ENCODE peak calls at places on chromosome 5, in nine cellular contexts. T, R, W, B, Y, M, X, Q and K are unnamed samples.

GRCh38 chr5:135559342-135559741 is 19.4 kb downstream of the CXCL14 start:
- DNase-seq in B (no peak), T (no peak), W (no peak), R (peak; percentile 31), Y (no peak), Q (no peak), M (no peak), X (no peak), K (no peak)

GRCh38 chr5:177232761-177233160 is 70.8 kb downstream of the RAB24 start:
- DNase-seq in B (no peak), M (no peak), Q (peak; percentile 46), Y (no peak), W (no peak), T (no peak), X (no peak), R (peak; percentile 49), K (no peak)

GRCh38 chr5:64040496-64040895 is 78.3 kb upstream of the HTR1A start:
- DNase-seq in T (no peak), W (no peak), Q (no peak), X (no peak), R (no peak), B (no peak), Y (no peak), M (no peak), K (no peak)

GRCh38 chr5:92513067-92513466 is 1068.0 kb downstream of the NR2F1-AS1 start:
- DNase-seq in Q (no peak), B (no peak), X (no peak), Y (no peak), T (no peak), W (no peak), R (no peak), M (no peak), K (no peak)

GRCh38 chr5:178520851-178521250 is 69.3 kb downstream of the COL23A1 start:
- DNase-seq in T (no peak), Q (no peak), X (no peak), W (no peak), B (no peak), M (no peak), Y (no peak), R (no peak), K (no peak)

GRCh38 chr5:180862645-180863044 is 1.6 kb upstream of the ZFP62 start:
- DNase-seq in B (no peak), Q (no peak), T (no peak), Y (no peak), R (no peak), X (no peak), W (no peak), M (no peak), K (no peak)

GRCh38 chr5:179505636-179506261 is 44.6 kb upstream of the RUFY1 start:
- DNase-seq in B (no peak), M (no peak), W (no peak), T (no peak), R (no peak), Y (no peak), X (no peak), Q (no peak), K (no peak)

GRCh38 chr5:91302335-91302734 is 80.8 kb downstream of the ARRDC3 start:
- DNase-seq in B (no peak), T (no peak), Y (no peak), W (no peak), X (no peak), R (no peak), M (no peak), Q (no peak), K (no peak)

GRCh38 chr5:175746851-175747250 is 89.0 kb downstream of the HRH2 start:
- DNase-seq in W (no peak), Q (no peak), X (peak; percentile 15), M (no peak), Y (no peak), T (no peak), B (no peak), R (peak; percentile 36), K (no peak)

GRCh38 chr5:127840198-127840524 is 137.0 kb downstream of the CCDC192 start:
- DNase-seq in B (no peak), Q (no peak), W (no peak), X (no peak), R (no peak), M (no peak), Y (no peak), T (peak; percentile 4), K (no peak)

GRCh38 chr5:149466457-149466972 is 84.7 kb downstream of the CSNK1A1 start:
- DNase-seq in X (no peak), B (no peak), R (peak; percentile 63), M (no peak), Y (no peak), T (no peak), Q (no peak), W (no peak), K (no peak)

GRCh38 chr5:93794954-93795353 is 53.6 kb upstream of the POU5F2 start:
- DNase-seq in T (no peak), Q (no peak), W (peak; percentile 40), R (no peak), B (no peak), M (no peak), Y (no peak), X (no peak), K (no peak)

GRCh38 chr5:146514575-146514974 is 1.4 kb downstream of the GPR151 start:
- DNase-seq in W (no peak), R (no peak), Q (no peak), M (no peak), T (no peak), Y (no peak), B (no peak), X (no peak), K (no peak)

GRCh38 chr5:9365501-9365900 is 180.4 kb downstream of the SEMA5A start:
- DNase-seq in W (no peak), X (no peak), Y (no peak), M (no peak), B (no peak), Q (no peak), T (no peak), R (no peak), K (no peak)

GRCh38 chr5:137737349-137738256 is 1.7 kb upstream of the KLHL3 start:
- DNase-seq in X (no peak), Y (no peak), M (no peak), T (no peak), W (no peak), R (peak; percentile 54), B (no peak), Q (no peak), K (no peak)

GRCh38 chr5:24368121-24368520 is 276.7 kb downstream of the CDH10 start:
- DNase-seq in M (no peak), B (no peak), Q (no peak), Y (no peak), W (no peak), T (no peak), X (no peak), R (no peak), K (no peak)

DNA sequence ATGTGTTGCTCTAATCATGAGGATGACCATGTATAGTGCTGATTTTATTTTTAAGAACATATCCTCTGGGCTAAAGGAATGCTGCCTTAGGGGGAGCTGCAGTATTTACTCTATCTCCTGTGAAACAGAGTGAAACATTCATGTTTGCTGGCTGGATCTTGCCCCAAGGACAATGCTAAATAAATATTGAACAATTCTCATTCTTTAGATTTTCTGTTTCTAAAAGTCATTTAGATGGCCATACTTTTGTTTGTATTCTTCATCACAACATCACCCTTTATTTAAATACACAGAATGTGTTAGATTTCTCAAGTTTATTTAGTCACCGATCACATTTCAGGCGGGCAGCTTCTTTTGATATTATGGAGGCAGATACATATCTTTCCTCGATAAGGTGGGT is 103.3 kb downstream of the ARHGEF28 start:
- DNase-seq in B (no peak), X (no peak), M (no peak), T (no peak), W (no peak), Q (no peak), R (peak; percentile 58), Y (no peak), K (no peak)
- TF ChIP-seq CTCF in B (no peak), X (no peak), M (no peak), T (no peak), W (no peak), Q (no peak), R (peak; percentile 15), Y (no peak), K (no peak)

GRCh38 chr5:72234265-72234700 is 85.8 kb downstream of the MRPS27 start:
- DNase-seq in R (peak; percentile 77), Y (no peak), X (no peak), W (no peak), M (no peak), T (peak; percentile 64), Q (peak; percentile 29), B (no peak), K (peak; percentile 47)

GRCh38 chr5:72234898-72235297 is 85.1 kb downstream of the MRPS27 start:
- DNase-seq in M (no peak), W (no peak), Y (no peak), X (no peak), Q (no peak), R (no peak), T (no peak), B (no peak), K (no peak)

GRCh38 chr5:72231989-72232703 is 87.9 kb downstream of the MRPS27 start:
- DNase-seq in M (no peak), R (peak; percentile 67), Y (no peak), X (no peak), B (no peak), Q (no peak), W (no peak), T (peak; percentile 15), K (no peak)

GRCh38 chr5:72233835-72234234 is 86.2 kb downstream of the MRPS27 start:
- DNase-seq in W (no peak), Q (no peak), T (no peak), M (no peak), X (no peak), B (no peak), Y (no peak), R (no peak), K (no peak)

GRCh38 chr5:72232838-72233237 is 87.2 kb downstream of the MRPS27 start:
- DNase-seq in W (no peak), Q (no peak), B (no peak), Y (no peak), R (no peak), M (no peak), T (no peak), X (no peak), K (no peak)
- TF ChIP-seq CTCF in W (no peak), Q (no peak), B (no peak), Y (no peak), R (no peak), M (no peak), T (no peak), X (no peak), K (no peak)

DNA sequence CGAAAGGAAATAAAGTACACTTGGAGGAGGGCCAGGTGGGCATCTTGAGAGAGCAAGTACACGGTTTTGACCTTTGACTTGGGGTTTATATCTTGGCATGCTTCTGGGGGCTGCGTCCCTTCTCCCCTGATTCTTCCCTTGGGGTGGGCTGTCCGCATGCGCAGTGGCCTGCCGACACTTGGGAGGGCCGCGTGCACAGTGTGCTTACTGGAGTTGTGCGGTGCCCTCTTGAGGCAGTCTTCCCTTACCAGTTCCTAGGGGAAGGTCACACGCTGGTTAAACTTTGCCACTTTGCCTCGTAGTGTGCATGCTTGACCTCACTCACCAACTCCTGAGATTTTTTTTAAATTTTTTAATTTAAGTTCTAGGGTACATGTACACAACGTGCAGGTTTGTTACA is 4.3 kb upstream of the CLPTM1L start:
- DNase-seq in Y (no peak), R (no peak), Q (no peak), M (no peak), B (no peak), T (no peak), X (no peak), W (peak; percentile 39), K (no peak)
- TF ChIP-seq CTCF in Y (no peak), R (no peak), Q (no peak), M (no peak), B (no peak), T (no peak), X (peak; percentile 52), W (no peak), K (no peak)

GRCh38 chr5:170216262-170216864 is 16.4 kb upstream of the C5orf58 start:
- DNase-seq in Y (peak; percentile 28), T (peak; percentile 44), X (peak; percentile 43), R (peak; percentile 87), Q (peak; percentile 60), M (no peak), B (no peak), W (no peak), K (no peak)
- TF ChIP-seq CTCF in Y (peak; percentile 79), T (no peak), X (peak; percentile 97), R (peak; percentile 85), Q (peak; percentile 58), M (no peak), B (peak; percentile 79), W (peak; percentile 61), K (peak; percentile 55)